ENCODE peak calls at places on chromosome 4, in four cellular contexts. I is breast epithelium, L is IMR-90, F is SJSA1. C is an unnamed sample. For H3K9me3 and H3K4me1, the result is how much of the 10 kb centered on the place peaks cover.

GRCh38 chr4:38133711-38134480 is 173.7 kb downstream of the PTTG2 start:
- DNase-seq in F (no peak), L (no peak), I (no peak), C (peak)

GRCh38 chr4:24093446-24093845 is 203.6 kb upstream of the PPARGC1A start:
- DNase-seq in F (no peak), I (no peak), L (no peak), C (no peak)

GRCh38 chr4:119314356-119314755 is 7.6 kb downstream of the FABP2 start:
- DNase-seq in F (peak), I (no peak), L (peak), C (no peak)

GRCh38 chr4:122826596-122827257 is at the start of gene FGF2:
- DNase-seq in F (peak), L (peak), I (peak), C (peak)

GRCh38 chr4:57190651-57191481 is 80.7 kb upstream of the IGFBP7 start:
- DNase-seq in L (peak), I (no peak), F (peak), C (no peak)

GRCh38 chr4:88110826-88111225 is 47.6 kb downstream of the ABCG2 start:
- DNase-seq in I (no peak), L (no peak), F (no peak), C (no peak)

GRCh38 chr4:127370495-127371069 is 262.2 kb upstream of the INTU start:
- DNase-seq in I (peak), F (no peak), L (peak), C (no peak)

GRCh38 chr4:39655206-39655605 is 16.5 kb upstream of the SMIM14 start:
- DNase-seq in F (no peak), L (peak), I (no peak), C (no peak)

GRCh38 chr4:151329217-151330007 is 4.0 kb upstream of the SH3D19 start:
- DNase-seq in F (no peak), L (peak), I (no peak), C (no peak)

GRCh38 chr4:155959417-155959816 is 5.8 kb upstream of the CTSO start:
- DNase-seq in I (no peak), L (no peak), F (no peak), C (peak)

DNA sequence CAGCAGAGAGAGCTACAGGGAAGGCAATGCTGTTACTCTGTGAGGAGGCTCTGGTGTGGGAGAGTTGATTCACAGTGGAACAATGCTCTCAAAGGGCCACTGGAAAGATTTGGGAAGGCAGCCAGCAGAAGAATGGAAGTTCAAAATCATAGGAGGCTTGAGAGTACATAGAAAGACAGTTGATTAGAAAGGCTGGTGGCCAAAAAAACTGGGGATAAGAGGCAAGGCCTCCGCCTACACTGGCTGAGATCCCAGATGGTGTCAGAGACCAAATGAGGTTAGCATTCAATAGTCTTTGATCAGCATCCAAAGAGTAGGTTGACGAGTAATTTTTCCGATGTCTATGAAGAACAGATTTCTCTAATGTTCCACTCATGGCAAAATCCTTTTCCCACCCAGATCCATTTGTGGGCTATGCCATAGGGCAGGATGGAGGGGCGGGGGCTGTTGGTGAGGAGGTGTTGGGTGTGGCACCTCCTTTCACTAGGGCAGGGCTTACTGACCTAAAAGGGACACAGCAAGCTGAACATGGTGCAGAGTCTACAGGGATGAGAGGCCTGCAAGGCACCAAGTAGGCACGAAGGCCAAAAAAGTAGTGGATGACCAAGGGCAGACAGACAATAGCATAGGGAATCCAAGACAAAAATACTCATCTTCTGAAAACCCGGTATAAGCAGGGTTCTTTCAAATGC is 15.1 kb downstream of the TEC start:
- DNase-seq in L (peak), F (no peak), I (no peak), C (peak)
- H3K27ac ChIP-seq in L (no peak), F (no peak), I (no peak), C (no peak)

DNA sequence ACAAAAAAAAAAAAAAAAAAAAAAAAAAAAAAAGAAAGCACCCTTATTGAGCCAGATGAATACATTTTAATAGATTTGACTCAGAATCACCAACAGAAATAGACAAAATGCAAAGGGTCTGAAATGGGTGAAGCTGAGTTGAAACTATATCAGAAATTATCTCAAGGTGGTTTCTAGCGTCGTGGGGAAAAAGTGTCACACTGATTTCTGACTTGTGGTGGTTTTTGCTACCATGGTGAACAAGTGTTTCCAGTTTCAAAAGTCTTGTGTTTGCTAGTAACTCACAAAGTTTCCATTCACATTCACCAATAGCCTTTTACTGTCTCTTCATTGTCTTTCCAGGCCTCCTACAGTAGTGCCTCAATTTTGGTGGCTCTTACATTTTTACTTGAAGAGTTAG is 135.5 kb downstream of the ARHGAP24 start:
- DNase-seq in L (no peak), I (no peak), F (no peak), C (no peak)
- H3K9me3 ChIP-seq in L (under half), I (under half), F (under half), C (under half)

GRCh38 chr4:54050214-54050904 is 14.0 kb downstream of the CHIC2 start:
- DNase-seq in I (no peak), L (peak), F (peak), C (no peak)

GRCh38 chr4:54054501-54054900 is 9.9 kb downstream of the CHIC2 start:
- DNase-seq in F (no peak), I (no peak), L (no peak), C (no peak)

GRCh38 chr4:54058171-54058570 is 6.2 kb downstream of the CHIC2 start:
- DNase-seq in F (no peak), I (no peak), L (no peak), C (no peak)

GRCh38 chr4:54056360-54056759 is 8.0 kb downstream of the CHIC2 start:
- DNase-seq in F (no peak), I (no peak), L (no peak), C (no peak)

DNA sequence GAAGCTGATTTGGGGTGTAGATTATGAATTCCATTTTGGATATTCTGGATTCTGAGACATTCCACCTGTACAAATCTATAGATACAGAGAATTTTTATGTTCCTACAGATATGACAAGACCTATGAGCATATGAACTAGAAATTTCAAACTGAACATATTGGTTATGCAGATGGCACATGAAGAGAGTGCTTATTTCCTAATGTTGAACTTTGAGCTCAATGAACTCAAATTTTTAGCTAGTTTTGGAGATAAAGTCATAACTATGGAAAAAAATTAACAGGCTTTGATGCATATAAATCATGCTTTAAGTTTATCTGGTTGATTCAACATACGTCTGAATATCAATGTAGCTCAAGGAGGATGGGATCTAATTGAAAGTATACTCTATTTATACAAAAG is 8.9 kb downstream of the CHIC2 start:
- DNase-seq in L (no peak), F (no peak), I (no peak), C (no peak)
- H3K4me1 ChIP-seq in L (under half), F (under half), I (under half), C (under half)

DNA sequence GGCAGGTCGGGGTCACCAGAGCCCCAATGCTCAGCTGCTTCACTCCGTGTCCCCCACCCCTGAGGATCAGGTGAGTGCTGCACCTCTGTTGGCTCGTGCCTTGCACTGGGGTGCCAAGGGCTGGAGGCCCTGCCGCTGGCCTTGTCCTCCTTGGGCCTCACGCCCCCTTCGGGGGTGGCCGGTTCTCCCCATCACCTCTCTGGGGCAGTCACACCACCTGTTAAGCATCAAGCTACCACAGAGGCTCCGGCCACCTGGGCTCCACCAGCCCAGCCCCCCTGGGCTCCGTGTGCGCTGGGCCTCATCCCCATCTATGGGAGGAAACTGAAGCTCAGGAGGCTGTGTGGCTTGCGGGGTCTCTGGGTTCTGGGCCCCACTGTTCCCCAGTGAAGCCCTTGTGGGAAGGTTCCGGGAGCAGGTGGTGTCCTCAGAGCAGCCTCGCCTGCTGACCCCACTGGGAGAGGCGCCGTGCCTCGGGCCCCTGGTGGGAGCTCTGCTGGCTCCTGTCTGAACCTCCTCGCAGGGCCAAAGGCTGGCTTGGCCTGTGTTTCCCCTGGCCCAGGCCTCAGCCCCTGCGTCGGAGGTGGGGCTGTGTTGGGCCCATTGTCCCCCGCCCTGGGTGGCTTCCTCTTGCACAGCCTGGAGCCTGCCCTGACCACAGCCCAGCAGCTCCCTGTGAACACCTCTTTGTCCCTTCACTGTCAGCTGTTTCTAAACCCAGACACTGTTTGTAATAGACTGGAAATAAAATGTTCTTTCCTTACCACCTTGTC is 30.8 kb downstream of the DOK7 start:
- DNase-seq in L (no peak), I (no peak), F (no peak), C (no peak)
- H3K27ac ChIP-seq in L (no peak), I (no peak), F (no peak), C (no peak)

GRCh38 chr4:131061734-131062133 is 1965.8 kb downstream of the C4orf33 start:
- DNase-seq in L (no peak), F (no peak), I (no peak), C (no peak)
- H3K9me3 ChIP-seq in L (under half), F (under half), I (under half), C (under half)

GRCh38 chr4:184383497-184384055 is 90.8 kb downstream of the IRF2 start:
- DNase-seq in F (peak), I (no peak), L (peak), C (no peak)
- H3K4me1 ChIP-seq in F (half or more), I (under half), L (under half), C (under half)

DNA sequence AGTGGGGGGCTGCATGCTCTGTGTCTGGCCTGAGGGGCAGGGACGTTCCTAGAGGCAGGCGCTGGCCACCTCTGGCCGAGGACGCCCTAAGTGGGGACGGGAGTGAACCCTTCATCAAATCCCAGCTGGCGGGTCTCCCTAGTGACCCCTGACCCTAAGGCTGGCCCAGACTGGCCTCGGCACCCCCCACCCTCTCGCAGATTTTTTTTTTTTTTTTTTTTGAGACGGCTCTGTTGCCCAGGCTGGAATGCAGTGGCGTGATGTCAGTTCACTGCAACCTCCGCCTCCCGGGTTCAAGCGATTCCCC is 988 bp upstream of the MXD4 start:
- DNase-seq in I (no peak), L (no peak), F (no peak), C (no peak)
- H3K27ac ChIP-seq in I (peak), L (peak), F (peak), C (peak)

GRCh38 chr4:8932884-8933283 is 61.2 kb upstream of the HMX1 start:
- DNase-seq in L (no peak), I (no peak), F (no peak), C (no peak)
- H3K9me3 ChIP-seq in L (under half), I (under half), F (under half), C (under half)

C was measured in pancreas.